ENCODE peak calls at places on chromosomes 1 and 21, in five cellular contexts. J is NB4, C is mesenchymal stem cell, L is neuronal stem cell, H is BE2C. M is an unnamed sample.

GRCh38 chr1:25619101-25619890 is 2.7 kb downstream of the MAN1C1 start:
- DNase-seq in J (peak), C (peak), L (peak), H (peak), M (peak)

GRCh38 chr1:222973561-222973960 is 158.7 kb downstream of the DISP1 start:
- DNase-seq in J (no peak), C (no peak), L (no peak), H (no peak), M (no peak)

GRCh38 chr1:160260436-160261382 is 1.6 kb downstream of the DCAF8 start:
- DNase-seq in J (peak), C (peak), L (no peak), H (no peak), M (no peak)

GRCh38 chr1:94737124-94737998 is 82.8 kb upstream of the SLC44A3 start:
- DNase-seq in J (peak), C (peak), L (no peak), H (no peak), M (no peak)

GRCh38 chr1:17120962-17121837 is 1.9 kb upstream of the PADI2 start:
- DNase-seq in J (peak), C (peak), L (no peak), H (peak), M (no peak)

GRCh38 chr1:101460709-101461108 is 223.9 kb downstream of the S1PR1 start:
- DNase-seq in J (no peak), C (no peak), L (no peak), H (no peak), M (no peak)

GRCh38 chr1:220347654-220348175 is 75.5 kb upstream of the RAB3GAP2 start:
- DNase-seq in J (peak), C (no peak), L (no peak), H (no peak), M (no peak)

GRCh38 chr1:202145325-202146140 is 996 bp upstream of the ARL8A start:
- DNase-seq in J (peak), C (no peak), L (no peak), H (no peak), M (peak)

GRCh38 chr1:56056438-56057312 is 522.7 kb downstream of the PLPP3 start:
- DNase-seq in J (no peak), C (peak), L (no peak), H (no peak), M (no peak)

GRCh38 chr1:84259376-84259775 is 42.1 kb upstream of the SAMD13 start:
- DNase-seq in J (no peak), C (no peak), L (no peak), H (no peak), M (no peak)

GRCh38 chr1:147647796-147648633 is 22.3 kb downstream of the ACP6 start:
- DNase-seq in J (peak), C (no peak), L (no peak), H (no peak), M (peak)

GRCh38 chr1:32758795-32759430 is 56.3 kb upstream of the SYNC start:
- DNase-seq in J (no peak), C (no peak), L (no peak), H (no peak), M (no peak)

GRCh38 chr1:198934901-198935301 is 296.1 kb downstream of the PTPRC start:
- DNase-seq in J (peak), C (peak), L (no peak), H (no peak), M (no peak)

GRCh38 chr1:5962265-5963105 is 29.7 kb downstream of the NPHP4 start:
- DNase-seq in J (no peak), C (no peak), L (no peak), H (no peak), M (no peak)

GRCh38 chr1:41784516-41785279 is 134.0 kb downstream of the HIVEP3 start:
- DNase-seq in J (peak), C (no peak), L (no peak), H (no peak), M (no peak)

GRCh38 chr1:1331068-1331965 is at the start of gene TAS1R3:
- DNase-seq in J (no peak), C (no peak), L (no peak), H (no peak), M (no peak)

GRCh38 chr1:87718241-87718950 is 389.7 kb downstream of the LMO4 start:
- DNase-seq in J (no peak), C (no peak), L (no peak), H (no peak), M (no peak)

GRCh38 chr21:34885125-34885524 is 164.0 kb downstream of the RUNX1 start:
- DNase-seq in J (peak), C (no peak), L (no peak), H (no peak), M (no peak)

GRCh38 chr1:109425902-109426277 is 358 bp downstream of the PSMA5 start:
- DNase-seq in J (peak), C (peak), L (no peak), H (no peak), M (no peak)

GRCh38 chr1:206690516-206690915 is 5.8 kb downstream of the MAPKAPK2 start:
- DNase-seq in J (no peak), C (no peak), L (no peak), H (no peak), M (peak)

GRCh38 chr1:74971982-74972381 is 162.2 kb upstream of the LHX8 start:
- DNase-seq in J (no peak), C (no peak), L (no peak), H (no peak), M (no peak)

GRCh38 chr1:230646710-230647302 is 4.5 kb downstream of the COG2 start:
- DNase-seq in J (no peak), C (no peak), L (no peak), H (no peak), M (no peak)

GRCh38 chr1:235854347-235854746 is 12.4 kb downstream of the LYST start:
- DNase-seq in J (peak), C (no peak), L (no peak), H (no peak), M (no peak)

GRCh38 chr1:221841291-221841982 is 99.5 kb upstream of the DUSP10 start:
- DNase-seq in J (peak), C (peak), L (no peak), H (no peak), M (no peak)

GRCh38 chr1:229192851-229193250 is 78.1 kb upstream of the RAB4A start:
- DNase-seq in J (no peak), C (no peak), L (no peak), H (no peak), M (no peak)

GRCh38 chr1:15407579-15407978 is 2.1 kb upstream of the EFHD2 start:
- DNase-seq in J (no peak), C (no peak), L (no peak), H (no peak), M (no peak)

GRCh38 chr1:56064705-56065104 is 514.7 kb downstream of the PLPP3 start:
- DNase-seq in J (peak), C (peak), L (no peak), H (no peak), M (no peak)

GRCh38 chr21:32283001-32283400 is 4.2 kb upstream of the MIS18A start:
- DNase-seq in J (no peak), C (no peak), L (no peak), H (no peak), M (no peak)

GRCh38 chr1:11858968-11859871 is 475 bp upstream of the NPPB start:
- DNase-seq in J (peak), C (peak), L (peak), H (peak), M (no peak)

GRCh38 chr1:224251741-224252146 is 68.7 kb downstream of the DEGS1 start:
- DNase-seq in J (no peak), C (no peak), L (no peak), H (no peak), M (no peak)

GRCh38 chr1:42955311-42956063 is 3.2 kb downstream of the SLC2A1 start:
- DNase-seq in J (peak), C (no peak), L (no peak), H (no peak), M (peak)

GRCh38 chr21:45819478-45820170 is 161.9 kb upstream of the COL6A1 start:
- DNase-seq in J (no peak), C (no peak), L (no peak), H (peak), M (peak)

GRCh38 chr1:96722161-96722908 is 751 bp downstream of the PTBP2 start:
- DNase-seq in J (peak), C (peak), L (peak), H (peak), M (peak)

GRCh38 chr1:214281902-214282695 is 1.1 kb downstream of the SMYD2 start:
- DNase-seq in J (peak), C (peak), L (no peak), H (peak), M (no peak)

GRCh38 chr21:44880762-44881585 is 7.5 kb upstream of the PTTG1IP start:
- DNase-seq in J (peak), C (peak), L (no peak), H (no peak), M (no peak)

GRCh38 chr1:203488539-203488938 is 5.4 kb upstream of the OPTC start:
- DNase-seq in J (no peak), C (no peak), L (no peak), H (no peak), M (no peak)

GRCh38 chr1:203481186-203481585 is 5.6 kb downstream of the PRELP start:
- DNase-seq in J (no peak), C (no peak), L (no peak), H (no peak), M (no peak)

GRCh38 chr1:203490607-203491006 is 3.3 kb upstream of the OPTC start:
- DNase-seq in J (no peak), C (no peak), L (no peak), H (no peak), M (no peak)

GRCh38 chr1:203491664-203492485 is 2.1 kb upstream of the OPTC start:
- DNase-seq in J (no peak), C (no peak), L (no peak), H (no peak), M (peak)

GRCh38 chr1:203486618-203487370 is 7.2 kb upstream of the OPTC start:
- DNase-seq in J (no peak), C (no peak), L (no peak), H (no peak), M (no peak)
- H3K4me3 ChIP-seq in J (no peak), C (peak), L (no peak), H (peak), M (peak)

DNA sequence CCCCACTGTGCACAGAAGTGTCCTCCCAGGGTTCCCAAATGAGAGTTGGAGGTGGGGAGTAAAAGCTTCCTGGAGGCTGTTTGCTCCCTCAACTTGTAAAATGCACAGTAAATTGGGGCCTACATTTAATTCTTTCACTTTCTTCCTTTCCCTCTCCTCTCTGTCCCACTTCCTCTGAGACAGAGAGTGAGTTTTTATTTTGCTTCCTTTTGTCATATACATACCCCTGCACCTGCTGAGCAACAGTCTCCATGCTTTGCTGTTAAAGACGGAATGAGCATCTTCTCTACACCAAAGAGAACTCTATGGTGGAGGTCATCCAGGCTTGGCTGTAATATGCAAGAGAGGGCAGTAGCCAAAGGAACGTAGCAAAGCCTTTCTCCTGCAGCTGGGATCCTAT is 79.3 kb upstream of the VAV3 start:
- DNase-seq in J (no peak), C (no peak), L (no peak), H (no peak), M (no peak)
- H3K4me3 ChIP-seq in J (no peak), C (no peak), L (no peak), H (no peak), M (no peak)

GRCh38 chr1:19529570-19530145 is 44.3 kb upstream of the CAPZB start:
- DNase-seq in J (no peak), C (peak), L (no peak), H (no peak), M (no peak)

GRCh38 chr1:19525607-19526545 is 40.5 kb upstream of the CAPZB start:
- DNase-seq in J (no peak), C (peak), L (no peak), H (no peak), M (no peak)

GRCh38 chr1:19524791-19525190 is 39.5 kb upstream of the CAPZB start:
- DNase-seq in J (no peak), C (no peak), L (no peak), H (no peak), M (no peak)
- H3K4me3 ChIP-seq in J (no peak), C (no peak), L (no peak), H (no peak), M (no peak)

GRCh38 chr1:27496604-27497155 is 6.7 kb upstream of the WASF2 start:
- DNase-seq in J (peak), C (peak), L (no peak), H (peak), M (no peak)
- H3K4me3 ChIP-seq in J (no peak), C (peak), L (peak), H (peak), M (no peak)

GRCh38 chr21:15063081-15063820 is 1.5 kb downstream of the NRIP1 start:
- DNase-seq in J (no peak), C (peak), L (no peak), H (peak), M (no peak)

GRCh38 chr21:15063821-15064575 is 802 bp downstream of the NRIP1 start:
- DNase-seq in J (no peak), C (peak), L (no peak), H (peak), M (peak)

GRCh38 chr21:15061284-15061683 is 3.5 kb downstream of the NRIP1 start:
- DNase-seq in J (no peak), C (no peak), L (no peak), H (no peak), M (no peak)

GRCh38 chr21:15061747-15062146 is 3.1 kb downstream of the NRIP1 start:
- DNase-seq in J (no peak), C (no peak), L (no peak), H (no peak), M (no peak)

DNA sequence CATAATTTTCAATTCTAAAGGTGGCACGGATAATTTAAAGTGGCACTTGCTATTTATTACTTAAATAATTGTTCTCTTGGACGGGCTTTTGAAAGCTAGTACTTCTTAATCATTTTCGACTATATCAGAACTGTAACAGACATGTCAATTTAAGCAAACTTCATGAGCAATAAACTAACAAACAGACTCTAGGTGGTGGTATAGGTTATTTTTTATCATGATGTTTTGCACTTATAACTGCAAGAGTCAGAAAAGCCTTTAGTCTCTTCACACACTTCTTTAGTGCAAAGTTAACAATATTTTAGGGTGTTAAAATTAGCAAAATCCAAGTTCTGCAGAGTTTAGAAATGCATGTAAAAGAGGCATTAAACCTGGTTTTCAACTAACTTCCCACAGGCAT is 2.2 kb downstream of the NRIP1 start:
- DNase-seq in J (no peak), C (peak), L (no peak), H (no peak), M (no peak)
- H3K4me3 ChIP-seq in J (no peak), C (peak), L (peak), H (peak), M (peak)

GRCh38 chr1:116666747-116667576 is 571 bp downstream of the IGSF3 start:
- DNase-seq in J (no peak), C (no peak), L (peak), H (peak), M (no peak)

GRCh38 chr1:116667577-116668105 is at the start of gene IGSF3:
- DNase-seq in J (peak), C (peak), L (peak), H (peak), M (peak)

GRCh38 chr1:116666090-116666489 is 1.4 kb downstream of the IGSF3 start:
- DNase-seq in J (no peak), C (peak), L (no peak), H (peak), M (no peak)

GRCh38 chr1:116665001-116665400 is 2.5 kb downstream of the IGSF3 start:
- DNase-seq in J (no peak), C (no peak), L (no peak), H (no peak), M (no peak)

DNA sequence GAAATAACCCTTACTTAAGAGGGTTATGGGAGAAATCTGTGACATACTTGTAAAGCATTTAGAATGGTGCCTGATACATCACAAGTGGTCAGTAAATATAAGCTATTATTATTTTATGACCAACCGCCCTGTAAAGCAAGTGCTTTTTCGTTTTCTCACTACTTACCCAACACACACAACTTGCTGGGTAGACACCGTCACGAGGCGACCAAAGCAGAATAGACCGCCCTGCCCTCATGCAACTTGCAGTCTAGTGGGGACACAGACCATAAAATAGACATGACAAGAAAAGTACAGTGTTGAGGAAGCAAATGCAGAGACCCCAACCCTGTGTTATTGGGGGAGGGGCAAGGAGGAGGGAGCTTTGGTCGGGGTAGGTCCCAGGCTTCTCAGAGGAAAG is 744 bp upstream of the IGSF3 start:
- DNase-seq in J (no peak), C (no peak), L (no peak), H (no peak), M (no peak)
- H3K4me3 ChIP-seq in J (no peak), C (no peak), L (no peak), H (no peak), M (no peak)